ENCODE peak calls at places on chromosome 22, in ten cellular contexts. One of them, this sample, is unnamed.

GRCh38 chr22:44273175-44273574 is 39.6 kb downstream of the SHISAL1 start:
- DNase-seq in stimulated activated CD8-positive, alpha-beta memory T cell treated with anti-CD3 and anti-CD28 coated beads, Interleukin-12 subunit alpha, Interleukin-12 subunit beta, amount 100 ng/mL, for 4 hours: no peak
- DNase-seq in OCI-M1: no peak
- DNase-seq in CD8-positive, alpha-beta T cell: no peak
- DNase-seq in cerebellar nuclear complex: no peak
- DNase-seq in coronary artery: no peak
- DNase-seq in epithelial cell of esophagus: no peak
- DNase-seq in activated naive CD8-positive, alpha-beta T cell treated with anti-CD3 and anti-CD28 coated beads for 36 hours: no peak
- DNase-seq in stimulated activated effector memory CD8-positive, alpha-beta T cell treated with anti-CD3 and anti-CD28 coated beads, Interleukin-12 subunit alpha, Interleukin-12 subunit beta, amount 100 ng/mL, for 72 hours: no peak
- DNase-seq in endothelial cell: no peak
- DNase-seq in this sample: no peak

GRCh38 chr22:49568751-49569285 is 258.9 kb downstream of the BRD1 start:
- DNase-seq in stimulated activated CD8-positive, alpha-beta memory T cell treated with anti-CD3 and anti-CD28 coated beads, Interleukin-12 subunit alpha, Interleukin-12 subunit beta, amount 100 ng/mL, for 4 hours: no peak
- DNase-seq in OCI-M1: no peak
- DNase-seq in CD8-positive, alpha-beta T cell: no peak
- DNase-seq in cerebellar nuclear complex: no peak
- DNase-seq in coronary artery: no peak
- DNase-seq in epithelial cell of esophagus: no peak
- DNase-seq in activated naive CD8-positive, alpha-beta T cell treated with anti-CD3 and anti-CD28 coated beads for 36 hours: no peak
- DNase-seq in stimulated activated effector memory CD8-positive, alpha-beta T cell treated with anti-CD3 and anti-CD28 coated beads, Interleukin-12 subunit alpha, Interleukin-12 subunit beta, amount 100 ng/mL, for 72 hours: no peak
- DNase-seq in endothelial cell: no peak
- DNase-seq in this sample: no peak

GRCh38 chr22:20155330-20156041 is 4.6 kb upstream of the CCDC188 start:
- DNase-seq in stimulated activated CD8-positive, alpha-beta memory T cell treated with anti-CD3 and anti-CD28 coated beads, Interleukin-12 subunit alpha, Interleukin-12 subunit beta, amount 100 ng/mL, for 4 hours: no peak
- DNase-seq in OCI-M1: no peak
- DNase-seq in CD8-positive, alpha-beta T cell: no peak
- DNase-seq in cerebellar nuclear complex: no peak
- DNase-seq in coronary artery: no peak
- DNase-seq in epithelial cell of esophagus: no peak
- DNase-seq in activated naive CD8-positive, alpha-beta T cell treated with anti-CD3 and anti-CD28 coated beads for 36 hours: no peak
- DNase-seq in stimulated activated effector memory CD8-positive, alpha-beta T cell treated with anti-CD3 and anti-CD28 coated beads, Interleukin-12 subunit alpha, Interleukin-12 subunit beta, amount 100 ng/mL, for 72 hours: no peak
- DNase-seq in endothelial cell: no peak
- DNase-seq in this sample: no peak

GRCh38 chr22:22930571-22931556 is 43.2 kb downstream of the IGLL5 start:
- DNase-seq in stimulated activated CD8-positive, alpha-beta memory T cell treated with anti-CD3 and anti-CD28 coated beads, Interleukin-12 subunit alpha, Interleukin-12 subunit beta, amount 100 ng/mL, for 4 hours: no peak
- DNase-seq in OCI-M1: no peak
- DNase-seq in CD8-positive, alpha-beta T cell: no peak
- DNase-seq in cerebellar nuclear complex: no peak
- DNase-seq in coronary artery: no peak
- DNase-seq in epithelial cell of esophagus: no peak
- DNase-seq in activated naive CD8-positive, alpha-beta T cell treated with anti-CD3 and anti-CD28 coated beads for 36 hours: no peak
- DNase-seq in stimulated activated effector memory CD8-positive, alpha-beta T cell treated with anti-CD3 and anti-CD28 coated beads, Interleukin-12 subunit alpha, Interleukin-12 subunit beta, amount 100 ng/mL, for 72 hours: no peak
- DNase-seq in endothelial cell: no peak
- DNase-seq in this sample: no peak

GRCh38 chr22:31046591-31047226 is 34.4 kb upstream of the SMTN start:
- DNase-seq in stimulated activated CD8-positive, alpha-beta memory T cell treated with anti-CD3 and anti-CD28 coated beads, Interleukin-12 subunit alpha, Interleukin-12 subunit beta, amount 100 ng/mL, for 4 hours: no peak
- DNase-seq in OCI-M1: no peak
- DNase-seq in CD8-positive, alpha-beta T cell: no peak
- DNase-seq in cerebellar nuclear complex: no peak
- DNase-seq in coronary artery: no peak
- DNase-seq in epithelial cell of esophagus: no peak
- DNase-seq in activated naive CD8-positive, alpha-beta T cell treated with anti-CD3 and anti-CD28 coated beads for 36 hours: no peak
- DNase-seq in stimulated activated effector memory CD8-positive, alpha-beta T cell treated with anti-CD3 and anti-CD28 coated beads, Interleukin-12 subunit alpha, Interleukin-12 subunit beta, amount 100 ng/mL, for 72 hours: no peak
- DNase-seq in endothelial cell: peak
- DNase-seq in this sample: no peak

GRCh38 chr22:37870273-37870672 is 21.1 kb downstream of the EIF3L start:
- DNase-seq in stimulated activated CD8-positive, alpha-beta memory T cell treated with anti-CD3 and anti-CD28 coated beads, Interleukin-12 subunit alpha, Interleukin-12 subunit beta, amount 100 ng/mL, for 4 hours: no peak
- DNase-seq in OCI-M1: no peak
- DNase-seq in CD8-positive, alpha-beta T cell: no peak
- DNase-seq in cerebellar nuclear complex: no peak
- DNase-seq in coronary artery: no peak
- DNase-seq in epithelial cell of esophagus: no peak
- DNase-seq in activated naive CD8-positive, alpha-beta T cell treated with anti-CD3 and anti-CD28 coated beads for 36 hours: no peak
- DNase-seq in stimulated activated effector memory CD8-positive, alpha-beta T cell treated with anti-CD3 and anti-CD28 coated beads, Interleukin-12 subunit alpha, Interleukin-12 subunit beta, amount 100 ng/mL, for 72 hours: no peak
- DNase-seq in endothelial cell: no peak
- DNase-seq in this sample: no peak

GRCh38 chr22:50625568-50626313 is 2.2 kb downstream of the ARSA start:
- DNase-seq in stimulated activated CD8-positive, alpha-beta memory T cell treated with anti-CD3 and anti-CD28 coated beads, Interleukin-12 subunit alpha, Interleukin-12 subunit beta, amount 100 ng/mL, for 4 hours: no peak
- DNase-seq in OCI-M1: no peak
- DNase-seq in CD8-positive, alpha-beta T cell: no peak
- DNase-seq in cerebellar nuclear complex: no peak
- DNase-seq in coronary artery: no peak
- DNase-seq in epithelial cell of esophagus: no peak
- DNase-seq in activated naive CD8-positive, alpha-beta T cell treated with anti-CD3 and anti-CD28 coated beads for 36 hours: no peak
- DNase-seq in stimulated activated effector memory CD8-positive, alpha-beta T cell treated with anti-CD3 and anti-CD28 coated beads, Interleukin-12 subunit alpha, Interleukin-12 subunit beta, amount 100 ng/mL, for 72 hours: no peak
- DNase-seq in endothelial cell: peak
- DNase-seq in this sample: no peak

GRCh38 chr22:43222281-43222680 is 35.3 kb upstream of the TTLL12 start:
- DNase-seq in stimulated activated CD8-positive, alpha-beta memory T cell treated with anti-CD3 and anti-CD28 coated beads, Interleukin-12 subunit alpha, Interleukin-12 subunit beta, amount 100 ng/mL, for 4 hours: no peak
- DNase-seq in OCI-M1: peak
- DNase-seq in CD8-positive, alpha-beta T cell: no peak
- DNase-seq in cerebellar nuclear complex: no peak
- DNase-seq in coronary artery: no peak
- DNase-seq in epithelial cell of esophagus: no peak
- DNase-seq in activated naive CD8-positive, alpha-beta T cell treated with anti-CD3 and anti-CD28 coated beads for 36 hours: no peak
- DNase-seq in stimulated activated effector memory CD8-positive, alpha-beta T cell treated with anti-CD3 and anti-CD28 coated beads, Interleukin-12 subunit alpha, Interleukin-12 subunit beta, amount 100 ng/mL, for 72 hours: no peak
- DNase-seq in endothelial cell: no peak
- DNase-seq in this sample: no peak

GRCh38 chr22:30648825-30649224 is 13.2 kb downstream of the SLC35E4 start:
- DNase-seq in stimulated activated CD8-positive, alpha-beta memory T cell treated with anti-CD3 and anti-CD28 coated beads, Interleukin-12 subunit alpha, Interleukin-12 subunit beta, amount 100 ng/mL, for 4 hours: no peak
- DNase-seq in OCI-M1: no peak
- DNase-seq in CD8-positive, alpha-beta T cell: no peak
- DNase-seq in cerebellar nuclear complex: no peak
- DNase-seq in coronary artery: no peak
- DNase-seq in epithelial cell of esophagus: no peak
- DNase-seq in activated naive CD8-positive, alpha-beta T cell treated with anti-CD3 and anti-CD28 coated beads for 36 hours: no peak
- DNase-seq in stimulated activated effector memory CD8-positive, alpha-beta T cell treated with anti-CD3 and anti-CD28 coated beads, Interleukin-12 subunit alpha, Interleukin-12 subunit beta, amount 100 ng/mL, for 72 hours: no peak
- DNase-seq in endothelial cell: no peak
- DNase-seq in this sample: no peak